ENCODE peak calls at places on chromosomes 12 and 14, in eight cellular contexts. E is HL-60, A is HepG2, V is AG10803, P is transverse colon, N is hepatocyte, Z is fibroblast of lung, R is lower leg skin. B is an unnamed sample.
A peak's percentile ranks its signal among the peaks of the same experiment; 100 is the strongest.

GRCh38 chr12:133233006-133233405 is 2.7 kb downstream of the ANHX start:
- DNase-seq in E (no peak), N (no peak), Z (no peak), V (no peak), P (no peak), A (no peak), R (peak; percentile 59), B (no peak)

GRCh38 chr12:104520242-104520900 is 63.6 kb downstream of the CHST11 start:
- DNase-seq in P (no peak), A (no peak), E (no peak), N (no peak), Z (no peak), V (no peak), R (no peak), B (no peak)

GRCh38 chr14:89418976-89419375 is 1.9 kb upstream of the FOXN3 start:
- DNase-seq in P (no peak), E (peak; percentile 70), R (no peak), A (no peak), N (no peak), Z (no peak), V (no peak), B (no peak)

GRCh38 chr12:5088586-5089264 is 45.0 kb downstream of the KCNA5 start:
- DNase-seq in P (no peak), A (no peak), V (peak; percentile 90), N (peak; percentile 39), R (no peak), E (no peak), Z (peak; percentile 97), B (no peak)

GRCh38 chr12:16300222-16300621 is 22.7 kb upstream of the SLC15A5 start:
- DNase-seq in P (no peak), Z (no peak), N (no peak), E (no peak), A (no peak), R (no peak), V (peak; percentile 60), B (no peak)

GRCh38 chr14:104277416-104278213 is 139.2 kb downstream of the KIF26A start:
- DNase-seq in V (no peak), P (peak; percentile 4), A (no peak), N (no peak), Z (no peak), E (no peak), R (peak; percentile 77), B (no peak)

GRCh38 chr14:61568572-61569011 is 126.7 kb upstream of the HIF1A start:
- DNase-seq in N (no peak), V (no peak), E (peak; percentile 39), Z (no peak), P (peak; percentile 69), R (no peak), A (no peak), B (no peak)

GRCh38 chr14:91171291-91171690 is 57.4 kb downstream of the DGLUCY start:
- DNase-seq in N (no peak), V (no peak), Z (no peak), R (no peak), A (no peak), E (no peak), P (no peak), B (no peak)

GRCh38 chr12:52319097-52319496 is 2.1 kb downstream of the KRT83 start:
- DNase-seq in Z (no peak), V (no peak), R (peak; percentile 74), A (no peak), E (no peak), N (no peak), P (no peak), B (no peak)
- TF ChIP-seq CTCF in Z (no peak), V (no peak), R (no peak), A (no peak), E (no peak), N (peak; percentile 13), P (no peak), B (no peak)

DNA sequence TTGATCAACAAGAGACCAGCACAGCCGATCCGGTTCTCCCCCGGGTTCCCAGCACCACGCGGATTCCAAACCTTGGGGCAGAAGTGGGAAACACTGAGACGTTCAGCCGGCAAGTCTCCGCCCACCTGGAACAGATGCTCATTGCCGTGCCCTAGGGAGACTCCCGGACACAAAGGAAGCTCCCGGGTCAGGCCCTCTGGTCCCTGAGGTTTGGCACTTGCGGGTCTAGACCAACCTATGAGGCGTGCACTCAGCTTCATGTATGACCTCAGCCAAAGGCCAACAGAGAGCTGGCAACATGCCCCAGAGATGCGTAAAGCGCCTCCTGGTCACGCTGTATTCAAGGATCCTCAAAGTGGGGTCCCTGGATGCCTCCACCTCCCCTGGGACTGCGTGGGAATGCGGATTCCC is 2.5 kb downstream of the RIMBP2 start:
- DNase-seq in Z (no peak), A (no peak), R (peak; percentile 84), N (no peak), P (no peak), E (no peak), V (no peak), B (no peak)
- H3K4me3 ChIP-seq in Z (no peak overlapping the region), A (no peak overlapping the region), R (no peak overlapping the region), N (no peak overlapping the region), P (no peak overlapping the region), E (no peak overlapping the region), V (no peak overlapping the region), B (no peak overlapping the region)

GRCh38 chr14:94748667-94749347 is 21.1 kb downstream of the GSC start:
- DNase-seq in R (no peak), P (peak; percentile 17), A (peak; percentile 21), Z (no peak), N (peak; percentile 50), V (no peak), E (no peak), B (no peak)
- TF ChIP-seq CTCF in R (no peak), P (peak; percentile 20), A (peak; percentile 60), Z (peak; percentile 25), N (peak; percentile 53), V (peak; percentile 43), E (no peak), B (peak; percentile 74)

GRCh38 chr12:88579572-88579940 is 715 bp downstream of the KITLG start:
- DNase-seq in E (no peak), V (no peak), R (peak; percentile 87), N (peak; percentile 54), Z (no peak), P (peak; percentile 56), A (no peak), B (no peak)
- H3K4me3 ChIP-seq in E (peak overlapping the region; percentile 26), V (peak overlapping the region; percentile 87), R (peak overlapping the region; percentile 71), N (peak overlapping the region; percentile 87), Z (peak overlapping the region; percentile 96), P (peak overlapping the region; percentile 64), A (peak overlapping the region; percentile 68), B (peak overlapping the region; percentile 93)

GRCh38 chr12:11545438-11546330 is 103.8 kb upstream of the ETV6 start:
- DNase-seq in P (no peak), A (no peak), Z (no peak), V (no peak), R (no peak), N (no peak), E (no peak), B (no peak)
- TF ChIP-seq CTCF in P (no peak), A (no peak), Z (no peak), V (no peak), R (no peak), N (no peak), E (no peak), B (no peak)

DNA sequence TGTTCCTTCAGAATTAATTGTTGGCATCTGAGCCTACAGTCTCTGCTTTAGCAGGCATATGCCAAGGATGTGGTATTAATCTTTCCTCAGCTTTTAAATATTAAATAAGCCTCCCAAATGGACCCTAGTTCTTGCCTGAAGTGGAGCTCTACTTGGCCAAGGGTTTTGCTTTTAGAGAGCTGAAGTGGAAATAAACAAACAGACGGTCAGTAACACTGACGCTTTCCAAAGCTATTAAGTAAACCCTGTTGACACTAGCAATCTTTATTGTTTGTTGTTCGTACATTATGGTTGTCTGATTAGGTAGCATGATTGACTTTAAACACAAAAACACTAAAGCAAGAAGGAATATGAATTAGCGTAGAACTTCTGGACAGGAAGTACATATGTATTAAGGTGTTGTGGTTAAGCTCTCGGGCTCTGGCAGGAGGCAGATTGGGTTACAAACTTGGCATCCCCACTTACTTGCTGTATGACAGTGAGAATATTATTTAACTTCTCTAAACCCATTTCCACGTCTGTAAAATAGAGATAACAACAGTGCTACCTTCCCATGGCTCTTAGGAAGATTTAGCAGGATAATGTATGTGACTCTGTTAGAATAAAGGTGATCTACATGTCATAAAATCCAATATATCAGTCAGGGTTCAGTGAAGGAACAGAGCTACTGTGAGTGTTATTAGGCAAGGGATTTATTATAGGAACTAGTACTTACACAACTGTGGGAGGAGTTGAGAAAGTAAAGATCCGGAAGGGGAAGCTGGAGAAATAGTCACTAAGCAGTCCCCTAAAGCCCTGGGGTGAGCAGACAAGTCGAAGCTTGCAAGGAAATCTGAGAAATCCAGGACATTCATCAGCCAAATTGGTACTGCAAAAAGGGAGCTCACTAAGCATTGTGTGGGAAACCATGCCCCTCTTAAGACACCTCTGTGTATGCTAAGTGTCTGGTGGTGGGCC is 92.2 kb upstream of the ATF7IP start:
- DNase-seq in P (no peak), E (peak; percentile 83), Z (peak; percentile 27), N (no peak), V (no peak), R (no peak), A (no peak), B (no peak)
- H3K4me3 ChIP-seq in P (no peak overlapping the region), E (no peak overlapping the region), Z (no peak overlapping the region), N (no peak overlapping the region), V (no peak overlapping the region), R (no peak overlapping the region), A (no peak overlapping the region), B (no peak overlapping the region)

DNA sequence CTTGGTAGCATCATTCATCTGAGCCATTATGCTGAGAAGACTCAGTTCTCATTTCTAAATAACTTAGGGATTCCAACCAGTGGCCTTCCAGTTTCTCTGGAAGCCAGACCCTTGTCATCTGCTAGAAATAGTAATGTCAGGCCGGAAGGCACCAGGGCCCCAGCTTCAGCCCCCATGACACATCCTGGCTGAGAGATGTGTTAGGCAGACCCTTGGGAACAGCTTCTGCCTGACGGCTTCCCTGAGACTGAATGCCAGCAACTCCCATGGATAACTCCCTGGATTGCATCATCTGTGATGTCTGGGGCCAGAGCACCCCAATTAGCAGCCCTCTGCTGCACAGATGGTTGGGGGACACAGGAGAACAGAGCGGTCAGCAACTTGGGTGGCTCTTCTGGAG is 583.5 kb upstream of the TBX3 start:
- DNase-seq in A (no peak), E (no peak), V (peak; percentile 48), N (no peak), R (peak; percentile 75), Z (no peak), P (no peak), B (no peak)
- TF ChIP-seq CTCF in A (no peak), E (no peak), V (no peak), N (no peak), R (no peak), Z (no peak), P (no peak), B (no peak)

DNA sequence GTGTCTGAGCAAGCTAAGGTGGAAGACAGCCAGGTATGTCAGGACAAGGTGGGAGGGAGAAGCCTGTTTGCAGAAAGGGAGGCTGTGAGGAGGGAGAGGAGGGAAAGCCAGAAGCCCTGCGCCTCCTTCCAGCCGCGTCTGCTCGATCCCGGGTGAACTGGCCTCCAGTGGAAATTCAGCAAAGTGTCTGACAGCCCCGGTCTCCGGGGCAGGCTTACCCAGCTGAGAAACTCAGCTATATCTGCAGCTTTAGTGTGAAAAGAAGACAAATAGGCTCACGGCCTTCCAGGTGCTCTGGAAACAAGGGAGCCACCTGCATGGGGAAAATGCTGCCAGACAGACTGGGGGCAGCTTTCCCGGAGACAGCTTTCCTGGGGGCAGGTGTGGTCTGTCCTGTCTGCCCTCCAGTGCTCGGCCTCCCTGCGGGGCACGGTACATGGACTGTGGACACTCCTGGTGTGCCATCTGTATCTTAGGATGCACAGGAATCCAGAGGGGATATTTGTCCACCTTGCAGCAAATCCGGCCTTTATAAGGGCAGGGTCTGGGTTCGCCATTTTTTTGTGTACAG is 6.3 kb downstream of the RFLNA start:
- DNase-seq in A (no peak), Z (no peak), V (no peak), N (no peak), E (no peak), R (no peak), P (no peak), B (no peak)
- H3K4me3 ChIP-seq in A (no peak overlapping the region), Z (no peak overlapping the region), V (no peak overlapping the region), N (no peak overlapping the region), E (no peak overlapping the region), R (no peak overlapping the region), P (no peak overlapping the region), B (no peak overlapping the region)

B was measured in astrocyte of the cerebellum.